ENCODE peak calls at places on chromosome X, in four cellular contexts. M is skeletal muscle cell; E is AG10803; N is activated CD4-positive, alpha-beta T cell treated with anti-CD3 and anti-CD28 coated beads, Interleukin-2, amount 50 U/mL, for 1 hour. I is an unnamed sample.

GRCh38 chrX:110759785-110760184 is 35.8 kb downstream of the CHRDL1 start:
- DNase-seq in M (peak; percentile 62), E (peak; percentile 64), N (no peak), I (peak; percentile 82)

GRCh38 chrX:110258552-110258951 is 59.3 kb downstream of the AMMECR1 start:
- DNase-seq in M (no peak), E (peak; percentile 40), N (no peak), I (peak; percentile 41)

GRCh38 chrX:5876984-5877655 is 351.5 kb downstream of the NLGN4X start:
- DNase-seq in M (no peak), E (peak; percentile 0), N (no peak), I (no peak)

GRCh38 chrX:40539214-40540142 is 41.3 kb upstream of the ATP6AP2 start:
- DNase-seq in M (peak; percentile 31), E (peak; percentile 81), N (peak; percentile 71), I (peak; percentile 42)

GRCh38 chrX:131262200-131262599 is 26.9 kb downstream of the IGSF1 start:
- DNase-seq in M (no peak), E (no peak), N (no peak), I (no peak)

GRCh38 chrX:12423346-12423745 is 285.1 kb downstream of the FRMPD4 start:
- DNase-seq in M (no peak), E (no peak), N (no peak), I (no peak)

GRCh38 chrX:18719852-18720251 is 12.4 kb downstream of the PPEF1 start:
- DNase-seq in M (no peak), E (no peak), N (no peak), I (no peak)

GRCh38 chrX:9374537-9374936 is 90.3 kb upstream of the TBL1X start:
- DNase-seq in M (no peak), E (no peak), N (no peak), I (no peak)

GRCh38 chrX:104707572-104707971 is 141.6 kb downstream of the IL1RAPL2 start:
- DNase-seq in M (no peak), E (no peak), N (no peak), I (no peak)

GRCh38 chrX:47483310-47484268 is 567 bp upstream of the ZNF41 start:
- DNase-seq in M (no peak), E (peak; percentile 31), N (no peak), I (peak; percentile 33)

GRCh38 chrX:3175659-3176438 is 134.6 kb downstream of the ARSF start:
- DNase-seq in M (no peak), E (peak; percentile 69), N (no peak), I (peak; percentile 56)

GRCh38 chrX:127708155-127708554 is 344.0 kb downstream of the ACTRT1 start:
- DNase-seq in M (no peak), E (no peak), N (no peak), I (no peak)

GRCh38 chrX:2652106-2652505 is 39.0 kb upstream of the CD99 start:
- DNase-seq in M (no peak), E (no peak), N (no peak), I (no peak)

I was measured in astrocyte.